ENCODE peak calls at places on chromosomes 3 and 15, in seven cellular contexts. L is type B pancreatic cell; U is CD8-positive, alpha-beta T cell; V is mucosa of descending colon; Y is tibial artery; G is astrocyte of the cerebellum; C is IMR-90. M is an unnamed sample.

GRCh38 chr3:188067932-188068331 is 86.0 kb upstream of the LPP start:
- DNase-seq in L (no peak), U (no peak), V (no peak), Y (no peak), G (no peak), C (peak), M (no peak)

GRCh38 chr3:196268270-196269163 is 19.0 kb downstream of the PCYT1A start:
- DNase-seq in L (no peak), U (no peak), V (no peak), Y (no peak), G (peak), C (peak), M (no peak)

GRCh38 chr15:80507638-80508316 is 103.6 kb downstream of the ARNT2 start:
- DNase-seq in L (no peak), U (no peak), V (no peak), Y (no peak), G (peak), C (peak), M (no peak)

GRCh38 chr3:131082246-131082645 is 55.6 kb downstream of the NEK11 start:
- DNase-seq in L (no peak), U (no peak), V (no peak), Y (no peak), G (no peak), C (no peak), M (no peak)

GRCh38 chr15:31953573-31953972 is 76.7 kb upstream of the CHRNA7 start:
- DNase-seq in L (no peak), U (no peak), V (no peak), Y (no peak), G (no peak), C (no peak), M (no peak)

GRCh38 chr15:69444686-69445085 is 7.9 kb upstream of the RPLP1 start:
- DNase-seq in L (no peak), U (no peak), V (no peak), Y (no peak), G (no peak), C (no peak), M (no peak)

GRCh38 chr3:632571-633170 is 436.1 kb downstream of the CHL1 start:
- DNase-seq in L (no peak), U (no peak), V (no peak), Y (no peak), G (peak), C (peak), M (no peak)

GRCh38 chr15:70253461-70254156 is 155.9 kb upstream of the TLE3 start:
- DNase-seq in L (no peak), U (no peak), V (no peak), Y (peak), G (no peak), C (no peak), M (no peak)

GRCh38 chr15:70856884-70857546 is 3.1 kb upstream of the LARP6 start:
- DNase-seq in L (no peak), U (no peak), V (no peak), Y (peak), G (peak), C (peak), M (peak)

GRCh38 chr3:106485802-106486201 is 617.0 kb upstream of the CBLB start:
- DNase-seq in L (no peak), U (no peak), V (no peak), Y (no peak), G (no peak), C (no peak), M (no peak)

GRCh38 chr15:79130535-79131130 is 40.1 kb upstream of the RASGRF1 start:
- DNase-seq in L (no peak), U (no peak), V (no peak), Y (no peak), G (no peak), C (no peak), M (no peak)

GRCh38 chr3:98657429-98657828 is 64.0 kb upstream of the CPOX start:
- DNase-seq in L (no peak), U (peak), V (peak), Y (no peak), G (no peak), C (no peak), M (no peak)

GRCh38 chr3:90091557-90091956 is 984.1 kb downstream of the EPHA3 start:
- DNase-seq in L (no peak), U (no peak), V (no peak), Y (no peak), G (peak), C (peak), M (no peak)

GRCh38 chr3:50502584-50503423 is 630 bp downstream of the CACNA2D2 start:
- DNase-seq in L (no peak), U (no peak), V (no peak), Y (no peak), G (no peak), C (no peak), M (no peak)

GRCh38 chr15:62807539-62808130 is 234.9 kb upstream of the TPM1 start:
- DNase-seq in L (no peak), U (no peak), V (no peak), Y (no peak), G (no peak), C (no peak), M (no peak)

GRCh38 chr3:136604961-136605360 is 147.2 kb downstream of the STAG1 start:
- DNase-seq in L (no peak), U (no peak), V (no peak), Y (no peak), G (no peak), C (peak), M (no peak)

GRCh38 chr3:65734792-65735191 is 303.9 kb downstream of the MAGI1 start:
- DNase-seq in L (no peak), U (no peak), V (no peak), Y (no peak), G (no peak), C (no peak), M (no peak)

GRCh38 chr3:17238029-17238428 is 353.3 kb downstream of the PLCL2 start:
- DNase-seq in L (no peak), U (no peak), V (no peak), Y (no peak), G (no peak), C (peak), M (no peak)

GRCh38 chr3:129626744-129627349 is 20.4 kb upstream of the PLXND1 start:
- DNase-seq in L (peak), U (peak), V (peak), Y (peak), G (no peak), C (peak), M (peak)

GRCh38 chr3:159922861-159923312 is 65.7 kb upstream of the IL12A start:
- DNase-seq in L (no peak), U (no peak), V (no peak), Y (no peak), G (no peak), C (no peak), M (no peak)

GRCh38 chr3:177306252-177306651 is 109.0 kb upstream of the TBL1XR1 start:
- DNase-seq in L (no peak), U (no peak), V (no peak), Y (no peak), G (no peak), C (peak), M (no peak)

GRCh38 chr3:128178782-128179473 is 25.6 kb downstream of the EEFSEC start:
- DNase-seq in L (no peak), U (no peak), V (no peak), Y (no peak), G (no peak), C (peak), M (no peak)

GRCh38 chr15:29095746-29096145 is 173.9 kb downstream of the NSMCE3 start:
- DNase-seq in L (no peak), U (no peak), V (no peak), Y (peak), G (no peak), C (no peak), M (no peak)

GRCh38 chr3:53845103-53845880 is 927 bp downstream of the CHDH start:
- DNase-seq in L (no peak), U (no peak), V (no peak), Y (no peak), G (peak), C (peak), M (no peak)

GRCh38 chr15:31477851-31478250 is 151.2 kb downstream of the KLF13 start:
- DNase-seq in L (no peak), U (no peak), V (no peak), Y (peak), G (no peak), C (no peak), M (peak)

GRCh38 chr3:56952846-56953245 is 107.6 kb upstream of the SPATA12 start:
- DNase-seq in L (no peak), U (no peak), V (no peak), Y (no peak), G (no peak), C (no peak), M (no peak)

GRCh38 chr15:80581976-80582375 is 113.1 kb upstream of the ABHD17C start:
- DNase-seq in L (no peak), U (no peak), V (no peak), Y (no peak), G (no peak), C (peak), M (no peak)

GRCh38 chr3:38658886-38659285 is 9.4 kb upstream of the SCN5A start:
- DNase-seq in L (no peak), U (no peak), V (no peak), Y (no peak), G (no peak), C (no peak), M (no peak)

GRCh38 chr3:38657369-38657768 is 7.9 kb upstream of the SCN5A start:
- DNase-seq in L (no peak), U (no peak), V (no peak), Y (no peak), G (no peak), C (no peak), M (no peak)

GRCh38 chr3:38653685-38654537 is 4.4 kb upstream of the SCN5A start:
- DNase-seq in L (no peak), U (no peak), V (no peak), Y (peak), G (no peak), C (no peak), M (no peak)

GRCh38 chr3:38652934-38653333 is 3.4 kb upstream of the SCN5A start:
- DNase-seq in L (no peak), U (no peak), V (no peak), Y (no peak), G (no peak), C (no peak), M (no peak)

DNA sequence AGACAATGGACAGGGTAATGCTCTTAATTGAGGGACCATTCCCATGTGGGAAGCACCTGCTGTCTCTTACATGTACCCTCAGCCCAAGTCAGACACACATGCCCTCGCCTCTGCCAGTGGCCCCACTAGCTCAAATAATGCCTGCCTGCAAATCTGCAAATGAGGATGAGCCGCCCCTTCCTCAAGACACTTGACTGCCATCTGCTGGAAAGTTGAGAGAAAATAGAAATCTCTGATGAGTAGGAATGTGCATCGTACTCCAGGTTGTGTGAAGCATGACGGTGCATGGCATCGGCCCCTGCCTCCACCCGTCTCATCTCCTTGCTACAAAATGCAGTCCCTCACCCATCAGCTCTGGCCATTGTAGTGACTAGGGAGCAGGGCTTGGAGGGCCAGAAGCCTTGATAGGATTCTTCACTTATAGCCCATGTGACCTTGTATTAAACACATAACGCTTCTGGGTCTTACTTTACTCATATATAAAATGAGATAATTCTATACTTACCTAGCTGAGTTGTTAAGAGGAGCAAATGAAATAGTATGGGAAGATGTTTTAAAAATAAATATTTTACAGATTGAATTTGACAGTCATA is 6.3 kb upstream of the SCN5A start:
- DNase-seq in L (no peak), U (no peak), V (no peak), Y (no peak), G (peak), C (peak), M (no peak)
- TF ChIP-seq CTCF in L (peak), U (no peak), V (no peak), Y (no peak), G (peak), C (peak), M (peak)

GRCh38 chr3:69410301-69410700 is 24.4 kb upstream of the FRMD4B start:
- DNase-seq in L (no peak), U (peak), V (no peak), Y (peak), G (peak), C (peak), M (no peak)
- TF ChIP-seq CTCF in L (peak), U (peak), V (peak), Y (peak), G (peak), C (peak), M (peak)

DNA sequence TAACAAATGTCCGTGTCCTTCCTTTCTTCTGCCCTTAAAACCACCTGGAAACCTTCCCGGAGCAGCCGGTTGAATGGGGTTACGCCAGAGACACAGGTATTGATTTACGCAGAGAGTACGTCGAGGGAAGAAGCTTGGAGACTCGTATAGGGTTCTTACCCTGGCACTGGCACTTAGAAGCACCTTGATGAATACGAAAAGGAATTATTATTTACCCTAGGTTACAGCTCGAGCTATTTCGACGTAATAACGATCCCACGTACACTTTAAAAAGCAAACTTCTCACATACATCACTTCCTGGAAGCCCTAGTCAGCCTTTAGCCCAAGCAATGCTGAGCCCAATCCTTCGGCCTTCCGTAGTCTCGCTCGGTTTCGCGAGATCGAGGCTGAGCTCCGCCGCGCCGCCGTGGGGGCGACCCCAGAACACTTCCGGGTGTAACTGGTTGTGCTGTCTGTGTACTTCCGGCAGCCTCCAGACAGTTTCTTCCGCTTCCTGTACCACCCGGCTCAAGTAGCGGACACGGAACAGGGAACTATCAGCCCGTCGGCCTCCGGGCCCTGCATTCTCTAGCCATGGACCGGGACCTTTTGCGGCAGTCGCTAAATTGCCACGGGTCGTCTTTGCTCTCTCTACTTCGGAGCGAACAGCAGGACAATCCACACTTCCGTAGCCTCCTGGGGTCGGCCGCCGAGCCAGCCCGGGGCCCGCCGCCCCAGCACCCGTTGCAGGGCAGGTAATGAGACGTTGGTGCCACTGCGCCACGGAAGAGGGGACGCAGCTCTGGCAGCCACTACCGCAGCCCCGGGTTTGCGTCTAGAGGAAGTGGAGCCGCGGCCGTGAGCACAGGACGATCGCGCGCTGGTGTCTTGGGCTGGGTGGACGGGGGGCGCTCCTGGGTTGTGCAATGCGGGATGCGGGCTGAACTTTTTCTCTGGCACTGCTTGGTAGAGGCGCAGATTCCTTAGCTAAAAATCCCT is at the start of gene TTC14:
- DNase-seq in L (peak), U (peak), V (peak), Y (peak), G (peak), C (peak), M (peak)
- TF ChIP-seq CTCF in L (no peak), U (no peak), V (no peak), Y (no peak), G (no peak), C (no peak), M (peak)

GRCh38 chr3:150303776-150304175 is 104.3 kb upstream of the TSC22D2 start:
- DNase-seq in L (no peak), U (no peak), V (no peak), Y (no peak), G (no peak), C (no peak), M (no peak)
- TF ChIP-seq CTCF in L (peak), U (peak), V (no peak), Y (no peak), G (peak), C (no peak), M (peak)

DNA sequence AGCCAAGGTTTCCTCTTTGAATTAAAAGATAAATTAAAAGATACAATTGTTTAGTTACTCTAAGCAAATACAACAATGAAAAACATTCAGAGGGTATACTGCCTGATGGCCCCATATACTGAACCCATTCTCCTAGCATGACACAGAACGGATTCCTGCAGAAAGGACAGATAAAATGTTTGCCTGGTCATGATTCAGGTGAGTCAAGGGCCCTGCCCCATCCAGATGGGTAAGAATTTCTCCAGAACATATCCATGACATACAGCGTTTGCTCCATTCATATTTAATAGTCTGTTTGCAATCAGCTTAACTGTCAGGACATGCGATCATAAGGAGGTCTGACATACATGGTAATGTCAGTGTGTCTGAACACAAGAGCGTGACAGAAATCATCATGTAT is 8.6 kb downstream of the TMEM41A start:
- DNase-seq in L (no peak), U (no peak), V (no peak), Y (no peak), G (no peak), C (no peak), M (no peak)
- TF ChIP-seq CTCF in L (no peak), U (no peak), V (no peak), Y (no peak), G (no peak), C (no peak), M (no peak)

DNA sequence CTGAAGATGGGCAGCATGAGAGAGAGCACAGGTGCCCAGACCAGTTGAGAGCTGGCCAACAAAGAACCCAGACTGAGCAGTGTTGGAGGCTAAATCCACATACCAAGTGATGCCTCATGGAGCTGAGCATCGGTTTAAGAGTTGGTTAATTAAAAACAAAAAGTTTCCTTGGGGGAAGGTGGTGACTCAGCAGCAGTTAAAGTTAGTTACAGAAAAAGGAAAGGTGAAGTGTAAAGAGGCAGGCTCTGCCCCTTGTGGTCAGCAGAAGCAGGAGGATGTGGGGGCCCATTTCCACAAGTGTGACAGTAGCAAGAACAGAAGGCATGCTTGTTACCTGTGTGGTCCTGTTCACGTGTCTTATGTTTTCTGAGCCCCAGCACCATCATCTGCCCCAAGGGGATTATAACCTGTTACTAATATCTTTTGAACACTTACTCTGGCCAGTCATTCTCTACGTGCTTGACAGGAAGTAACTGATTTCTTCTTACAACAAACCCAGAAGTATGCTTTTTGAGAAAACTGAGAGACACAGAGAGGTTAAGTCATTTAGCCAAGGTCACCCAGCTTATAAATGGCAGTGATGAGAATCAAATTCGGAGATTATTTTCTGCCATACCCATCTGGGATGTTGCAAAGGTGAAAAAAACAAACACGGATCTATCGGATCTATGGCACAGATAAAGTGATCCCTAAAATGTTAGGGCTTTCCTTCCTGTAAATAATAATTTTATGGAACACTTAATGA is 91.0 kb downstream of the EPHB1 start:
- DNase-seq in L (no peak), U (no peak), V (no peak), Y (no peak), G (no peak), C (no peak), M (no peak)
- TF ChIP-seq CTCF in L (peak), U (no peak), V (no peak), Y (no peak), G (no peak), C (no peak), M (no peak)